ENCODE peak calls at places on chromosomes 3 and 15, in four cellular contexts. O, M, S and I are unnamed samples.

GRCh38 chr15:48058371-48058770 is 62.4 kb upstream of the SLC24A5 start:
- DNase-seq in M (no peak), O (peak; percentile 66), S (no peak), I (no peak)

GRCh38 chr15:98177950-98178848 is 217.7 kb downstream of the ARRDC4 start:
- DNase-seq in O (peak; percentile 28), S (peak; percentile 71), M (peak; percentile 45), I (peak; percentile 16)

GRCh38 chr3:115990669-115991068 is 367.4 kb downstream of the GAP43 start:
- DNase-seq in M (no peak), O (no peak), S (no peak), I (no peak)

GRCh38 chr3:45690331-45691035 is 1.3 kb downstream of the SACM1L start:
- DNase-seq in S (no peak), M (no peak), O (no peak), I (no peak)

GRCh38 chr3:152825566-152825965 is 9.4 kb upstream of the P2RY1 start:
- DNase-seq in S (no peak), M (no peak), O (no peak), I (no peak)

GRCh38 chr3:94716326-94717018 is 653.6 kb downstream of the NSUN3 start:
- DNase-seq in O (no peak), S (no peak), M (no peak), I (no peak)

GRCh38 chr3:19471147-19471546 is 322.8 kb downstream of the KCNH8 start:
- DNase-seq in M (no peak), S (no peak), O (no peak), I (no peak)

GRCh38 chr3:186427627-186428026 is 65.6 kb upstream of the DGKG start:
- DNase-seq in S (peak; percentile 47), M (no peak), O (no peak), I (no peak)

GRCh38 chr3:121269389-121269788 is 276.4 kb downstream of the POLQ start:
- DNase-seq in M (no peak), S (no peak), O (no peak), I (no peak)

GRCh38 chr3:184377882-184378445 is at the start of gene THPO:
- DNase-seq in M (no peak), O (no peak), S (no peak), I (peak; percentile 81)

GRCh38 chr3:48190911-48191310 is 2.7 kb upstream of the CDC25A start:
- DNase-seq in M (no peak), S (no peak), O (no peak), I (no peak)

GRCh38 chr3:49339593-49339946 is 283 bp downstream of the USP4 start:
- DNase-seq in O (no peak), M (peak; percentile 31), S (no peak), I (no peak)

GRCh38 chr15:99550077-99550476 is 15.7 kb upstream of the MEF2A start:
- DNase-seq in M (peak; percentile 42), O (no peak), S (no peak), I (no peak)